ENCODE peak calls at places on chromosomes 1 and 21, in six cellular contexts. J is GOT3, P is GF-D8, B is GM20000, K is dorsolateral prefrontal cortex, G is esophagus squamous epithelium. D is an unnamed sample.

GRCh38 chr1:234533034-234533571 is 54.1 kb upstream of the TARBP1 start:
- DNase-seq in J (peak; percentile 45), P (no peak), B (no peak), K (no peak), G (no peak), D (no peak)

GRCh38 chr1:117092594-117092993 is 29.0 kb downstream of the TRIM45 start:
- DNase-seq in J (no peak), P (no peak), B (no peak), K (no peak), G (no peak), D (no peak)

GRCh38 chr1:64162804-64163203 is 40.6 kb upstream of the UBE2U start:
- DNase-seq in J (no peak), P (no peak), B (no peak), K (no peak), G (no peak), D (no peak)

GRCh38 chr1:108560430-108561144 is 687 bp downstream of the EEIG2 start:
- DNase-seq in J (peak; percentile 1), P (peak; percentile 48), B (peak; percentile 77), K (peak; percentile 33), G (peak; percentile 11), D (peak; percentile 90)

GRCh38 chr1:157137051-157137772 is 983 bp downstream of the ETV3 start:
- DNase-seq in J (no peak), P (no peak), B (peak; percentile 27), K (no peak), G (no peak), D (peak; percentile 19)

GRCh38 chr1:180163044-180163443 is 8.4 kb downstream of the QSOX1 start:
- DNase-seq in J (no peak), P (peak; percentile 75), B (no peak), K (no peak), G (no peak), D (no peak)

GRCh38 chr1:212951058-212951923 is 950 bp downstream of the VASH2 start:
- DNase-seq in J (no peak), P (no peak), B (peak; percentile 52), K (no peak), G (no peak), D (no peak)

GRCh38 chr1:237999426-238000052 is 108.8 kb upstream of the ZP4 start:
- DNase-seq in J (no peak), P (no peak), B (no peak), K (no peak), G (no peak), D (no peak)

GRCh38 chr1:168136709-168137514 is at the start of gene GPR161:
- DNase-seq in J (peak; percentile 53), P (no peak), B (peak; percentile 69), K (no peak), G (no peak), D (peak; percentile 48)

GRCh38 chr1:230977781-230978490 is 725 bp downstream of the TTC13 start:
- DNase-seq in J (no peak), P (no peak), B (peak; percentile 35), K (no peak), G (no peak), D (peak; percentile 56)

GRCh38 chr1:169550294-169550693 is 36.0 kb downstream of the F5 start:
- DNase-seq in J (no peak), P (no peak), B (peak; percentile 29), K (no peak), G (no peak), D (no peak)

GRCh38 chr1:93304716-93305138 is 41.0 kb upstream of the DR1 start:
- DNase-seq in J (no peak), P (peak; percentile 12), B (peak; percentile 59), K (no peak), G (no peak), D (peak; percentile 29)

GRCh38 chr1:71785470-71785869 is 496.9 kb downstream of the NEGR1 start:
- DNase-seq in J (no peak), P (no peak), B (no peak), K (no peak), G (no peak), D (no peak)

GRCh38 chr1:156892190-156893047 is 1.1 kb upstream of the PEAR1 start:
- DNase-seq in J (peak; percentile 57), P (no peak), B (peak; percentile 88), K (peak; percentile 66), G (no peak), D (peak; percentile 81)

GRCh38 chr1:171742577-171742922 is 685 bp upstream of the VAMP4 start:
- DNase-seq in J (no peak), P (no peak), B (peak; percentile 13), K (peak; percentile 32), G (no peak), D (peak; percentile 57)

GRCh38 chr1:247303211-247303610 is 28.5 kb downstream of the ZNF496 start:
- DNase-seq in J (no peak), P (no peak), B (no peak), K (no peak), G (no peak), D (no peak)

GRCh38 chr21:34088752-34089151 is 15.4 kb downstream of the MRPS6 start:
- DNase-seq in J (no peak), P (no peak), B (no peak), K (no peak), G (no peak), D (no peak)

GRCh38 chr1:1906185-1907097 is 8.6 kb upstream of the CALML6 start:
- DNase-seq in J (peak; percentile 33), P (peak; percentile 34), B (peak; percentile 83), K (peak; percentile 83), G (no peak), D (peak; percentile 76)

GRCh38 chr1:233473549-233474204 is 140.2 kb upstream of the KCNK1 start:
- DNase-seq in J (no peak), P (no peak), B (no peak), K (no peak), G (no peak), D (no peak)

GRCh38 chr1:193185206-193185605 is 1.2 kb downstream of the B3GALT2 start:
- DNase-seq in J (no peak), P (no peak), B (no peak), K (no peak), G (no peak), D (no peak)

GRCh38 chr1:22602060-22602740 is 34.2 kb upstream of the C1QA start:
- DNase-seq in J (no peak), P (no peak), B (no peak), K (no peak), G (no peak), D (no peak)

GRCh38 chr1:116666090-116666489 is 1.4 kb downstream of the IGSF3 start:
- DNase-seq in J (no peak), P (no peak), B (peak; percentile 33), K (no peak), G (no peak), D (no peak)

GRCh38 chr1:39695011-39695410 is 3.8 kb upstream of the HPCAL4 start:
- DNase-seq in J (no peak), P (no peak), B (no peak), K (no peak), G (no peak), D (no peak)

GRCh38 chr1:240503558-240503957 is 108.4 kb downstream of the GREM2 start:
- DNase-seq in J (no peak), P (no peak), B (no peak), K (no peak), G (no peak), D (no peak)

GRCh38 chr1:36119451-36119850 is 5.6 kb downstream of the COL8A2 start:
- DNase-seq in J (no peak), P (no peak), B (no peak), K (no peak), G (no peak), D (no peak)

GRCh38 chr21:43287974-43288755 is 119.4 kb downstream of the CRYAA start:
- DNase-seq in J (no peak), P (no peak), B (no peak), K (no peak), G (no peak), D (no peak)

GRCh38 chr1:38258085-38258484 is 211.5 kb upstream of the POU3F1 start:
- DNase-seq in J (no peak), P (no peak), B (no peak), K (no peak), G (no peak), D (no peak)

GRCh38 chr21:32770514-32771133 is 931 bp downstream of the PAXBP1 start:
- DNase-seq in J (no peak), P (no peak), B (no peak), K (no peak), G (no peak), D (no peak)

GRCh38 chr1:209926045-209926444 is 12.0 kb upstream of the SYT14 start:
- DNase-seq in J (no peak), P (no peak), B (no peak), K (no peak), G (no peak), D (peak; percentile 48)

GRCh38 chr1:160125761-160126160 is 10.2 kb downstream of the ATP1A2 start:
- DNase-seq in J (peak; percentile 23), P (no peak), B (no peak), K (no peak), G (no peak), D (no peak)

GRCh38 chr1:173818459-173818858 is 6.0 kb upstream of the DARS2 start:
- DNase-seq in J (no peak), P (no peak), B (no peak), K (no peak), G (no peak), D (no peak)

GRCh38 chr1:156656779-156657160 is 14.9 kb downstream of the BCAN start:
- DNase-seq in J (no peak), P (no peak), B (no peak), K (no peak), G (no peak), D (peak; percentile 81)

GRCh38 chr1:51642739-51643142 is 25.8 kb downstream of the OSBPL9 start:
- DNase-seq in J (no peak), P (no peak), B (no peak), K (no peak), G (no peak), D (no peak)

GRCh38 chr1:178048426-178048825 is 45.5 kb upstream of the RASAL2 start:
- DNase-seq in J (no peak), P (no peak), B (no peak), K (no peak), G (no peak), D (no peak)